ENCODE peak calls at places on chromosomes 3 and 15, in five cellular contexts. One of them, this sample, is unnamed.

GRCh38 chr3:65402597-65402996 is 636.1 kb downstream of the MAGI1 start:
- DNase-seq in activated naive CD8-positive, alpha-beta T cell treated with anti-CD3 and anti-CD28 coated beads, Interleukin-2, amount 50 U/mL, for 24 hours: no peak
- DNase-seq in activated T-helper 9 cell treated with anti-CD3 and anti-CD28 coated beads, Interleukin-2, amount 50 U/mL, for 16 hours: no peak
- DNase-seq in amniotic epithelial cell: peak
- DNase-seq in activated gamma-delta T cell treated with anti-CD3 and anti-CD28 coated beads, Interleukin-2, amount 50 U/mL, for 16 hours: no peak
- DNase-seq in this sample: no peak

GRCh38 chr3:139113231-139113749 is 68.6 kb upstream of the PRR23C start:
- DNase-seq in amniotic epithelial cell: no peak
- DNase-seq in activated gamma-delta T cell treated with anti-CD3 and anti-CD28 coated beads, Interleukin-2, amount 50 U/mL, for 16 hours: no peak
- DNase-seq in activated T-helper 9 cell treated with anti-CD3 and anti-CD28 coated beads, Interleukin-2, amount 50 U/mL, for 16 hours: no peak
- DNase-seq in activated naive CD8-positive, alpha-beta T cell treated with anti-CD3 and anti-CD28 coated beads, Interleukin-2, amount 50 U/mL, for 24 hours: no peak
- DNase-seq in this sample: no peak

GRCh38 chr3:121660356-121661171 is at the start of gene HCLS1:
- DNase-seq in activated gamma-delta T cell treated with anti-CD3 and anti-CD28 coated beads, Interleukin-2, amount 50 U/mL, for 16 hours: peak
- DNase-seq in activated naive CD8-positive, alpha-beta T cell treated with anti-CD3 and anti-CD28 coated beads, Interleukin-2, amount 50 U/mL, for 24 hours: peak
- DNase-seq in amniotic epithelial cell: no peak
- DNase-seq in activated T-helper 9 cell treated with anti-CD3 and anti-CD28 coated beads, Interleukin-2, amount 50 U/mL, for 16 hours: peak
- DNase-seq in this sample: peak

GRCh38 chr15:101152914-101153313 is 98.9 kb downstream of the CHSY1 start:
- DNase-seq in activated naive CD8-positive, alpha-beta T cell treated with anti-CD3 and anti-CD28 coated beads, Interleukin-2, amount 50 U/mL, for 24 hours: no peak
- DNase-seq in activated T-helper 9 cell treated with anti-CD3 and anti-CD28 coated beads, Interleukin-2, amount 50 U/mL, for 16 hours: no peak
- DNase-seq in activated gamma-delta T cell treated with anti-CD3 and anti-CD28 coated beads, Interleukin-2, amount 50 U/mL, for 16 hours: no peak
- DNase-seq in amniotic epithelial cell: no peak
- DNase-seq in this sample: peak

GRCh38 chr15:34984884-34985630 is 3.0 kb downstream of the ZNF770 start:
- DNase-seq in activated T-helper 9 cell treated with anti-CD3 and anti-CD28 coated beads, Interleukin-2, amount 50 U/mL, for 16 hours: no peak
- DNase-seq in amniotic epithelial cell: peak
- DNase-seq in activated naive CD8-positive, alpha-beta T cell treated with anti-CD3 and anti-CD28 coated beads, Interleukin-2, amount 50 U/mL, for 24 hours: no peak
- DNase-seq in activated gamma-delta T cell treated with anti-CD3 and anti-CD28 coated beads, Interleukin-2, amount 50 U/mL, for 16 hours: no peak
- DNase-seq in this sample: no peak

GRCh38 chr3:47782538-47783308 is 1.0 kb upstream of the SMARCC1 start:
- DNase-seq in activated naive CD8-positive, alpha-beta T cell treated with anti-CD3 and anti-CD28 coated beads, Interleukin-2, amount 50 U/mL, for 24 hours: no peak
- DNase-seq in activated T-helper 9 cell treated with anti-CD3 and anti-CD28 coated beads, Interleukin-2, amount 50 U/mL, for 16 hours: no peak
- DNase-seq in activated gamma-delta T cell treated with anti-CD3 and anti-CD28 coated beads, Interleukin-2, amount 50 U/mL, for 16 hours: no peak
- DNase-seq in amniotic epithelial cell: no peak
- DNase-seq in this sample: no peak

GRCh38 chr15:69490356-69491050 is 37.9 kb downstream of the RPLP1 start:
- DNase-seq in activated naive CD8-positive, alpha-beta T cell treated with anti-CD3 and anti-CD28 coated beads, Interleukin-2, amount 50 U/mL, for 24 hours: no peak
- DNase-seq in activated gamma-delta T cell treated with anti-CD3 and anti-CD28 coated beads, Interleukin-2, amount 50 U/mL, for 16 hours: no peak
- DNase-seq in amniotic epithelial cell: no peak
- DNase-seq in activated T-helper 9 cell treated with anti-CD3 and anti-CD28 coated beads, Interleukin-2, amount 50 U/mL, for 16 hours: no peak
- DNase-seq in this sample: no peak

GRCh38 chr3:179852117-179852886 is 184.4 kb downstream of the PEX5L start:
- DNase-seq in activated T-helper 9 cell treated with anti-CD3 and anti-CD28 coated beads, Interleukin-2, amount 50 U/mL, for 16 hours: no peak
- DNase-seq in amniotic epithelial cell: peak
- DNase-seq in activated naive CD8-positive, alpha-beta T cell treated with anti-CD3 and anti-CD28 coated beads, Interleukin-2, amount 50 U/mL, for 24 hours: no peak
- DNase-seq in activated gamma-delta T cell treated with anti-CD3 and anti-CD28 coated beads, Interleukin-2, amount 50 U/mL, for 16 hours: no peak
- DNase-seq in this sample: peak